ENCODE peak calls at places on chromosomes 11 and 22, in six cellular contexts. One of them, this sample, is unnamed.

GRCh38 chr11:120612363-120613263 is 101.1 kb downstream of the GRIK4 start:
- DNase-seq in H9: no peak
- DNase-seq in neuronal stem cell: no peak
- DNase-seq in IMR-90: peak
- DNase-seq in H1: no peak
- DNase-seq in trophoblast cell: no peak
- DNase-seq in this sample: peak

GRCh38 chr22:20456722-20457076 is 19.1 kb upstream of the SCARF2 start:
- DNase-seq in H9: no peak
- DNase-seq in neuronal stem cell: no peak
- DNase-seq in IMR-90: no peak
- DNase-seq in H1: no peak
- DNase-seq in trophoblast cell: no peak
- DNase-seq in this sample: no peak

GRCh38 chr11:81975261-81975900 is 758.3 kb downstream of the FAM181B start:
- DNase-seq in H9: no peak
- DNase-seq in neuronal stem cell: no peak
- DNase-seq in IMR-90: no peak
- DNase-seq in H1: no peak
- DNase-seq in trophoblast cell: no peak
- DNase-seq in this sample: no peak

GRCh38 chr11:2888266-2888968 is 2.8 kb upstream of the CDKN1C start:
- DNase-seq in H9: peak
- DNase-seq in neuronal stem cell: peak
- DNase-seq in IMR-90: peak
- DNase-seq in H1: peak
- DNase-seq in trophoblast cell: peak
- DNase-seq in this sample: peak

GRCh38 chr11:116861539-116861938 is 24.1 kb upstream of the APOA1 start:
- DNase-seq in H9: no peak
- DNase-seq in neuronal stem cell: no peak
- DNase-seq in IMR-90: peak
- DNase-seq in H1: no peak
- DNase-seq in trophoblast cell: no peak
- DNase-seq in this sample: peak

GRCh38 chr11:39571081-39571480 is 1888.4 kb downstream of the LRRC4C start:
- DNase-seq in H9: no peak
- DNase-seq in neuronal stem cell: no peak
- DNase-seq in IMR-90: no peak
- DNase-seq in H1: no peak
- DNase-seq in trophoblast cell: no peak
- DNase-seq in this sample: peak

GRCh38 chr22:46547883-46548244 is 10.4 kb upstream of the CELSR1 start:
- DNase-seq in H9: no peak
- DNase-seq in neuronal stem cell: no peak
- DNase-seq in IMR-90: peak
- DNase-seq in H1: no peak
- DNase-seq in trophoblast cell: peak
- DNase-seq in this sample: peak

GRCh38 chr11:108117746-108118371 is 3.5 kb upstream of the ACAT1 start:
- DNase-seq in H9: no peak
- DNase-seq in neuronal stem cell: no peak
- DNase-seq in IMR-90: peak
- DNase-seq in H1: no peak
- DNase-seq in trophoblast cell: no peak
- DNase-seq in this sample: peak

GRCh38 chr11:130964393-130964792 is 48.1 kb upstream of the SNX19 start:
- DNase-seq in H9: no peak
- DNase-seq in neuronal stem cell: no peak
- DNase-seq in IMR-90: no peak
- DNase-seq in H1: no peak
- DNase-seq in trophoblast cell: no peak
- DNase-seq in this sample: no peak

GRCh38 chr22:37893583-37893983 is 12.5 kb upstream of the MICALL1 start:
- DNase-seq in H9: no peak
- DNase-seq in neuronal stem cell: no peak
- DNase-seq in IMR-90: no peak
- DNase-seq in H1: no peak
- DNase-seq in trophoblast cell: no peak
- DNase-seq in this sample: no peak

GRCh38 chr22:47375621-47376321 is 613.3 kb downstream of the TBC1D22A start:
- DNase-seq in H9: no peak
- DNase-seq in neuronal stem cell: no peak
- DNase-seq in IMR-90: no peak
- DNase-seq in H1: no peak
- DNase-seq in trophoblast cell: no peak
- DNase-seq in this sample: no peak

GRCh38 chr11:134579709-134580634 is 167.9 kb upstream of the B3GAT1 start:
- DNase-seq in H9: peak
- DNase-seq in neuronal stem cell: no peak
- DNase-seq in IMR-90: no peak
- DNase-seq in H1: peak
- DNase-seq in trophoblast cell: no peak
- DNase-seq in this sample: no peak

GRCh38 chr11:113896156-113896879 is 8.3 kb upstream of the HTR3B start:
- DNase-seq in H9: peak
- DNase-seq in neuronal stem cell: no peak
- DNase-seq in IMR-90: peak
- DNase-seq in H1: peak
- DNase-seq in trophoblast cell: no peak
- DNase-seq in this sample: peak

GRCh38 chr11:18713646-18714442 is 12.1 kb downstream of the IGSF22 start:
- DNase-seq in H9: no peak
- DNase-seq in neuronal stem cell: no peak
- DNase-seq in IMR-90: no peak
- DNase-seq in H1: no peak
- DNase-seq in trophoblast cell: no peak
- DNase-seq in this sample: no peak

GRCh38 chr11:18707811-18708340 is 9.3 kb downstream of the TMEM86A start:
- DNase-seq in H9: no peak
- DNase-seq in neuronal stem cell: no peak
- DNase-seq in IMR-90: no peak
- DNase-seq in H1: no peak
- DNase-seq in trophoblast cell: no peak
- DNase-seq in this sample: no peak

GRCh38 chr11:18714443-18714780 is 11.6 kb downstream of the IGSF22 start:
- DNase-seq in H9: no peak
- DNase-seq in neuronal stem cell: no peak
- DNase-seq in IMR-90: no peak
- DNase-seq in H1: no peak
- DNase-seq in trophoblast cell: no peak
- DNase-seq in this sample: no peak

GRCh38 chr11:18709414-18709813 is 10.8 kb downstream of the TMEM86A start:
- DNase-seq in H9: no peak
- DNase-seq in neuronal stem cell: no peak
- DNase-seq in IMR-90: no peak
- DNase-seq in H1: no peak
- DNase-seq in trophoblast cell: no peak
- DNase-seq in this sample: no peak

DNA sequence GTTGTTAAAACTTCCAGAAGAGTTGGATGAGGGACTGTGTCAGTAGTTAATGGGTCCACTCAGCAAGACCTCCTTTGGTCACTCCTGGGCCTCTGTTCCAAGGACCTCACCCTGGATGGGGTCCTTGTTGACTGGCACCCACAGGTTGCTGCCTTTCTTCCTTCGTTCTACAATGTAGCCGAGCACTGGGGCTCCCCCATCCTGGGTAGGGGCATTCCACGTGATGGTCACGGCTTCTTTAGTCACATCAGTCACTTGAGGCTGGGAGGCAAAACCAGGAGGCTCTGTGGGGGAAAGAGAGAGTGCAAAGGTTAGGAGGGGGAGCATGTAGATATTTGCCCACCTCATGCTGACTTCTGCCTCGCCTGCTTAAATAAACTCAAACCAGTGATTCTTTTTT is 12.0 kb downstream of the TMEM86A start:
- DNase-seq in H9: no peak
- DNase-seq in neuronal stem cell: no peak
- DNase-seq in IMR-90: no peak
- DNase-seq in H1: no peak
- DNase-seq in trophoblast cell: no peak
- DNase-seq in this sample: no peak
- H3K4me2 ChIP-seq in H9: no peak
- H3K4me2 ChIP-seq in neuronal stem cell: no peak
- H3K4me2 ChIP-seq in IMR-90: no peak
- H3K4me2 ChIP-seq in H1: no peak
- H3K4me2 ChIP-seq in trophoblast cell: no peak
- H3K4me2 ChIP-seq in this sample: no peak

DNA sequence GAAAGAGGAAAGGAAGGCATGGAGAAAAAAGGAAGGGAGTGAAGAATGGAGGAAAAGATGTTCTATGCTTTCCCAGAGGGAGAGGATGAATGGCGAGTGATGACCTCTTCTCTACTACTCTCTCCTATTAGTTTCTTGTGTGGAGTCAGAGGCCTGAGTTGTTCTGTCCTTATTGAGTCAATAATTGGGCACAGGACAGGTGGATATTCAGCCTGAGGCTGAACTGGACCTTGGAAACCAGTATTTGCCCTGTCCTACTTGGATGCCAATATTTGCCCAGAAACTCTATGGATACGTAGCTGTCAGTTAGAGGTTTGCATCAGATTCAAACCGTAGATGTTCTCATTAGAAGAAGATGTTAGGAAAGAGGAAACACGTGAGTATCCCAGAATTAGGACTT is 17.6 kb upstream of the SWAP70 start:
- DNase-seq in H9: no peak
- DNase-seq in neuronal stem cell: no peak
- DNase-seq in IMR-90: no peak
- DNase-seq in H1: no peak
- DNase-seq in trophoblast cell: no peak
- DNase-seq in this sample: no peak
- H3K14ac ChIP-seq in H9: no peak
- H3K14ac ChIP-seq in neuronal stem cell: no peak
- H3K14ac ChIP-seq in IMR-90: no peak
- H3K14ac ChIP-seq in H1: no peak
- H3K14ac ChIP-seq in trophoblast cell: no peak
- H3K14ac ChIP-seq in this sample: no peak

DNA sequence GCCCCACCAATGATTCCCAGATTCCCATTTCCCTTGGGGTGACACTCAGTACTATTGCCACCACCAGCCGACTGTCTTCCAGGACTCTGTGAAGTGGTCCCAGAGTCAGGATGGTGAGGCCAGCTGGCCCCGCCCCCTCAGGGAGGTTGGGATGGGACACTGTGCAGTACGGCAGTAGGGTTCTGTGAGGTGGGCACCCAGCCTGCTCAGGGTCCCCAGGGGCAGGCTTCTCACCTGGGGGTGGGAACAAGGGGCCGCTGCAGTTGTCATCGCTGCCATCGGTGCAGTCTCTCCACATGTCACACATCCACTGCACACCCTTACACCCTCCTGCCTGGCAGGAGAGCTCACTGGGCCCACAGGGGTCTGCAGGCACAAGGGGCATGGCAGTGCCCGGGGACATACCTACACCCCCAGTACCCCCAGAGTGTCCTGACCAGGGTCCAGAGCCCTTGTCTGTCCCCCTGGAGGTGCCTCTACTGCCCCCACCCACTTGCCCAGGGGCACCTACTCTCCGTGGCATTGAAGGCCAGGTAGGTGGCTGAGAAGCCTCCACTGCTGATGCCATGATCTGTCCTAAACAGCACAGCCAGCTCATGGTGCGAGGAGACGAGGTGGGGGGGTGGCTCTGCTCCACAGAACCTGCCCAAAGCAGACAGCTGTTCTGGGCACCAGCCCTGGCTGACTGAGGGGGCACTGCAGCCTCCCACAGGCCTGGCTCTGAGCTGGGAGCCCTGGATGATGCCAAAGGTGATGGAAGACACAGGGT is 1.9 kb upstream of the C1QTNF5 start:
- DNase-seq in H9: peak
- DNase-seq in neuronal stem cell: no peak
- DNase-seq in IMR-90: no peak
- DNase-seq in H1: no peak
- DNase-seq in trophoblast cell: no peak
- DNase-seq in this sample: no peak
- H3K4ac ChIP-seq in H9: no peak
- H3K4ac ChIP-seq in neuronal stem cell: no peak
- H3K4ac ChIP-seq in IMR-90: no peak
- H3K4ac ChIP-seq in H1: no peak
- H3K4ac ChIP-seq in trophoblast cell: no peak
- H3K4ac ChIP-seq in this sample: no peak

GRCh38 chr11:35043933-35044332 is 95.0 kb upstream of the CD44 start:
- DNase-seq in H9: no peak
- DNase-seq in neuronal stem cell: no peak
- DNase-seq in IMR-90: no peak
- DNase-seq in H1: no peak
- DNase-seq in trophoblast cell: no peak
- DNase-seq in this sample: peak

GRCh38 chr11:35049906-35050531 is 89.0 kb upstream of the CD44 start:
- DNase-seq in H9: no peak
- DNase-seq in neuronal stem cell: no peak
- DNase-seq in IMR-90: no peak
- DNase-seq in H1: no peak
- DNase-seq in trophoblast cell: no peak
- DNase-seq in this sample: peak

GRCh38 chr11:35045219-35045819 is 93.7 kb upstream of the CD44 start:
- DNase-seq in H9: no peak
- DNase-seq in neuronal stem cell: no peak
- DNase-seq in IMR-90: no peak
- DNase-seq in H1: no peak
- DNase-seq in trophoblast cell: no peak
- DNase-seq in this sample: peak

GRCh38 chr11:35047179-35047578 is 91.8 kb upstream of the CD44 start:
- DNase-seq in H9: no peak
- DNase-seq in neuronal stem cell: no peak
- DNase-seq in IMR-90: no peak
- DNase-seq in H1: no peak
- DNase-seq in trophoblast cell: no peak
- DNase-seq in this sample: no peak

GRCh38 chr11:35046606-35047005 is 92.4 kb upstream of the CD44 start:
- DNase-seq in H9: no peak
- DNase-seq in neuronal stem cell: no peak
- DNase-seq in IMR-90: no peak
- DNase-seq in H1: no peak
- DNase-seq in trophoblast cell: no peak
- DNase-seq in this sample: no peak
- H3K4me2 ChIP-seq in H9: no peak
- H3K4me2 ChIP-seq in neuronal stem cell: no peak
- H3K4me2 ChIP-seq in IMR-90: no peak
- H3K4me2 ChIP-seq in H1: no peak
- H3K4me2 ChIP-seq in trophoblast cell: no peak
- H3K4me2 ChIP-seq in this sample: no peak

DNA sequence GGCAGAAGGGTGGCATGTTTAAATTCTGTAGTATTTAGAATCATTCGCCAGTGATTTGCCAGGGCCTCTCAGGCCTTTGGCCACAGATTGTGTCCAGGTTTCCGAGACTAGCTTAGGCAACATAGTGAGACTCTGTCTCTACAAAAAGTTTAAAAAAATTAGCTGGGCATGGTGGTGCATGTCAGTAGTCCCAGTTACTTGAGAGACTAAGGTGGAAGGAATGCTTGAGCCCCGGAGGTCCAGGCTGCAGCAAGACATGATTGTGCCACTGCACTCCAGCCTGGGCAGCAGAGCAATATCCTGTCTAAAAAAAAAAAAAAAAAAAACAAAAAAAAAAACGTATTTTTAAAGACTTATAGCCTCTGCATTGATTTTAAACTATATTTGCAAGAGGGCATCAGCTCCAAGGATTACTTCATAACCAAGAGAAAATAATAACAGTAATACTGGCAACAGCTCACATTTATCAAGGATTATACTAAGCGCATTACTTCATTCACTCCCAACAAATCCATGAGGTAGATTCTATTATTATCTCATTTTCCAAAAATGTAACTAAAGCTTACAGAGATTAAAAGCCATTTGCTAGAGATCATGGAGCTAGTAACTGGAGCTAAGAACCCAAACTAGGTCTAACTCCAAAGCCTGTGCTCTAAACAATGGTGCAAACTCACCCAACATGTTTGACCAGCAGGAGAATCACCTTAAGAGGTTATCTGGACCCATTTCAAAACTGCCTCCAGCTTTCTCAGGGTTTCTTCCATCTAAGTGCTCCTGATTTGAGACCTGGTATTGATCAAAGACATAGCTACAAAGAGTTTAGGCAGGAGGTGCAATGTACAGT is 32.6 kb upstream of the SLC6A5 start:
- DNase-seq in H9: no peak
- DNase-seq in neuronal stem cell: no peak
- DNase-seq in IMR-90: no peak
- DNase-seq in H1: no peak
- DNase-seq in trophoblast cell: no peak
- DNase-seq in this sample: no peak
- H3K14ac ChIP-seq in H9: no peak
- H3K14ac ChIP-seq in neuronal stem cell: no peak
- H3K14ac ChIP-seq in IMR-90: no peak
- H3K14ac ChIP-seq in H1: no peak
- H3K14ac ChIP-seq in trophoblast cell: no peak
- H3K14ac ChIP-seq in this sample: no peak

This sample was measured in mesenchymal stem cell.